ENCODE peak calls at places on chromosomes 2 and 18, in four cellular contexts. A is NAMALWA, O is astrocyte of the spinal cord, B is aorta. Y is an unnamed sample.

GRCh38 chr2:208406474-208407451 is at the start of gene PTH2R:
- DNase-seq in A (no peak), O (no peak), B (peak; percentile 35), Y (no peak)

GRCh38 chr18:62109676-62110075 is 77.2 kb downstream of the PIGN start:
- DNase-seq in A (no peak), O (peak; percentile 27), B (no peak), Y (no peak)

GRCh38 chr2:216315817-216316603 is 56.3 kb downstream of the MARCHF4 start:
- DNase-seq in A (no peak), O (peak; percentile 72), B (no peak), Y (peak; percentile 98)

GRCh38 chr2:101630224-101630949 is 67.1 kb upstream of the MAP4K4 start:
- DNase-seq in A (no peak), O (no peak), B (no peak), Y (no peak)

GRCh38 chr2:98348066-98348561 is 1.9 kb downstream of the CNGA3 start:
- DNase-seq in A (peak; percentile 9), O (no peak), B (no peak), Y (no peak)

GRCh38 chr2:176388886-176389285 is 119.6 kb downstream of the MTX2 start:
- DNase-seq in A (no peak), O (peak; percentile 81), B (no peak), Y (no peak)

GRCh38 chr2:54457326-54458023 is 1.3 kb downstream of the SPTBN1 start:
- DNase-seq in A (peak; percentile 69), O (no peak), B (peak; percentile 54), Y (peak; percentile 58)

GRCh38 chr2:203811491-203812221 is 55.9 kb upstream of the CTLA4 start:
- DNase-seq in A (no peak), O (peak; percentile 93), B (peak; percentile 93), Y (peak; percentile 92)

GRCh38 chr2:198757069-198757468 is 700.7 kb downstream of the SATB2 start:
- DNase-seq in A (no peak), O (no peak), B (no peak), Y (no peak)

GRCh38 chr2:150255528-150255927 is 231.9 kb downstream of the RND3 start:
- DNase-seq in A (no peak), O (peak; percentile 29), B (no peak), Y (no peak)

GRCh38 chr2:8572712-8573233 is 109.1 kb upstream of the ID2 start:
- DNase-seq in A (peak; percentile 66), O (no peak), B (no peak), Y (no peak)

GRCh38 chr2:159399716-159400525 is 113.4 kb upstream of the WDSUB1 start:
- DNase-seq in A (no peak), O (no peak), B (no peak), Y (no peak)

GRCh38 chr18:23556145-23556780 is 30.0 kb downstream of the NPC1 start:
- DNase-seq in A (no peak), O (no peak), B (no peak), Y (no peak)

GRCh38 chr18:21960189-21960588 is 209.2 kb upstream of the GATA6 start:
- DNase-seq in A (no peak), O (no peak), B (no peak), Y (no peak)

GRCh38 chr2:204945376-204945775 is 400.1 kb downstream of the PARD3B start:
- DNase-seq in A (no peak), O (no peak), B (no peak), Y (no peak)

GRCh38 chr2:89763254-89763580 is 1071.7 kb downstream of the RPIA start:
- DNase-seq in A (no peak), O (no peak), B (peak; percentile 47), Y (no peak)

GRCh38 chr2:176934869-176935415 is 277.7 kb upstream of the HNRNPA3 start:
- DNase-seq in A (no peak), O (no peak), B (no peak), Y (no peak)

GRCh38 chr2:64685430-64685829 is 31.7 kb upstream of the SERTAD2 start:
- DNase-seq in A (no peak), O (no peak), B (no peak), Y (no peak)

GRCh38 chr2:9807056-9807455 is 36.2 kb upstream of the TAF1B start:
- DNase-seq in A (no peak), O (no peak), B (no peak), Y (no peak)

GRCh38 chr2:42928161-42928691 is 135.8 kb upstream of the HAAO start:
- DNase-seq in A (no peak), O (no peak), B (peak; percentile 15), Y (no peak)

GRCh38 chr2:193542762-193543161 is 1348.0 kb upstream of the TMEFF2 start:
- DNase-seq in A (peak; percentile 23), O (no peak), B (no peak), Y (no peak)

GRCh38 chr2:23289671-23290070 is 95.3 kb upstream of the KLHL29 start:
- DNase-seq in A (no peak), O (no peak), B (no peak), Y (no peak)

GRCh38 chr2:38836801-38837200 is 38.9 kb downstream of the DHX57 start:
- DNase-seq in A (no peak), O (no peak), B (no peak), Y (no peak)

GRCh38 chr2:37645363-37645762 is 26.1 kb downstream of the CDC42EP3 start:
- DNase-seq in A (no peak), O (peak; percentile 68), B (no peak), Y (no peak)

GRCh38 chr2:85648619-85649018 is 19.4 kb downstream of the SFTPB start:
- DNase-seq in A (peak; percentile 65), O (peak; percentile 58), B (no peak), Y (peak; percentile 31)

GRCh38 chr2:174535757-174536703 is 49.2 kb upstream of the GPR155 start:
- DNase-seq in A (no peak), O (no peak), B (no peak), Y (no peak)

GRCh38 chr2:238122287-238123217 is 15.9 kb upstream of the KLHL30 start:
- DNase-seq in A (no peak), O (no peak), B (no peak), Y (no peak)

GRCh38 chr2:172198908-172199307 is 96.2 kb upstream of the DLX2 start:
- DNase-seq in A (no peak), O (no peak), B (no peak), Y (no peak)

GRCh38 chr18:59715966-59716369 is 18.7 kb upstream of the CCBE1 start:
- DNase-seq in A (no peak), O (peak; percentile 88), B (no peak), Y (peak; percentile 86)

GRCh38 chr18:31261792-31262582 is 56.0 kb upstream of the DSG1 start:
- DNase-seq in A (no peak), O (no peak), B (no peak), Y (no peak)

GRCh38 chr2:175766880-175767279 is 235.2 kb downstream of the LNPK start:
- DNase-seq in A (no peak), O (peak; percentile 37), B (no peak), Y (no peak)

GRCh38 chr2:66897181-66897580 is 462.3 kb downstream of the MEIS1 start:
- DNase-seq in A (no peak), O (peak; percentile 20), B (no peak), Y (no peak)

GRCh38 chr2:21175895-21176646 is 52.3 kb downstream of the TDRD15 start:
- DNase-seq in A (peak; percentile 16), O (no peak), B (no peak), Y (peak; percentile 20)

GRCh38 chr18:35968278-35968880 is 4.1 kb upstream of the RMP24 start:
- DNase-seq in A (no peak), O (no peak), B (no peak), Y (no peak)

GRCh38 chr2:147782521-147782920 is 62.3 kb upstream of the ACVR2A start:
- DNase-seq in A (no peak), O (peak; percentile 76), B (no peak), Y (peak; percentile 40)

GRCh38 chr2:126874961-126875360 is 23.7 kb upstream of the TEX51 start:
- DNase-seq in A (no peak), O (no peak), B (no peak), Y (peak; percentile 5)